ENCODE peak calls at places on chromosomes 11 and 22, in four cellular contexts. One of them, this sample, is unnamed.

GRCh38 chr11:113553235-113553634 is 78.0 kb upstream of the DRD2 start:
- DNase-seq in stomach: no peak
- DNase-seq in HFFc6: peak; percentile 78
- DNase-seq in MCF 10A: peak; percentile 81
- DNase-seq in this sample: no peak

GRCh38 chr11:12241401-12241800 is 131.0 kb downstream of the MICAL2 start:
- DNase-seq in stomach: peak; percentile 61
- DNase-seq in MCF 10A: no peak
- DNase-seq in HFFc6: no peak
- DNase-seq in this sample: no peak

GRCh38 chr11:68506908-68507307 is 46.4 kb downstream of the PPP6R3 start:
- DNase-seq in HFFc6: no peak
- DNase-seq in MCF 10A: peak; percentile 5
- DNase-seq in stomach: no peak
- DNase-seq in this sample: no peak

GRCh38 chr11:123073343-123074057 is 11.6 kb upstream of the HSPA8 start:
- DNase-seq in MCF 10A: no peak
- DNase-seq in HFFc6: no peak
- DNase-seq in stomach: no peak
- DNase-seq in this sample: no peak

GRCh38 chr22:36850016-36850415 is 10.8 kb upstream of the NCF4 start:
- DNase-seq in MCF 10A: no peak
- DNase-seq in stomach: no peak
- DNase-seq in HFFc6: no peak
- DNase-seq in this sample: no peak

GRCh38 chr11:80085563-80085962 is 644.7 kb upstream of the TENM4 start:
- DNase-seq in stomach: no peak
- DNase-seq in MCF 10A: no peak
- DNase-seq in HFFc6: no peak
- DNase-seq in this sample: no peak

GRCh38 chr11:96367357-96367756 is 22.4 kb downstream of the CCDC82 start:
- DNase-seq in MCF 10A: no peak
- DNase-seq in HFFc6: no peak
- DNase-seq in stomach: no peak
- DNase-seq in this sample: no peak

GRCh38 chr11:77209663-77210062 is 81.6 kb downstream of the MYO7A start:
- DNase-seq in MCF 10A: no peak
- DNase-seq in stomach: no peak
- DNase-seq in HFFc6: no peak
- DNase-seq in this sample: no peak

DNA sequence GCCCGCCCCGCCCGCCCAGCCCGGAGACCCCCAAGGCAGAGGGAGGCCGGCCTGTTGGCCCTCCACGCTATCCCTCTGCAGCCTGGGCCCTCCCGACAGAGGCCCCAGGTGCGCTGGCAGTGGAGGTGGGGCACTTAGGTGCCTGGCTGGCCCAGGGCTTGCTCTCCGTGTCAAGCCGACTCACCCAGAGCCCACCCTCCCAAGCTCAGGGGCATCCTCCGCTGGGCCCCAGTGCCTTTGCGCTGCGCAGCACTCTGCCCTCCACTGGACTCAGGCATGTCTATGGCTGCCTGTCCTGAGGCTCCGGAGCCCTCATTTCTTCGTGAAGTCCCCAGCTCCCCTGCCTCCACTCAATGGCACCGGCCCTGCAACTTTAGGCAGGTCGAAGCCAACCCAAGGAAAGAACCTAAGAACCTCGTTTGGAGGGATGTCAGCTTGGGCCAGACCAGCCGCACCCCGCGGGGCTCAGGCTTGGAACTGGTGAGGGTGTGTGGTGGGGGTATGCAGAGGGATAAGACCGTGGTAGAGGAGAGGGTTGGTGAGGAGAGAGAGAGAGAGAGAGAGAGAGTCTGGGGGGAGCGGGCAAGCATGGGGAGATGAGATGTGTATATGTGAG is 6.1 kb downstream of the SMIM45 start:
- DNase-seq in HFFc6: no peak
- DNase-seq in stomach: no peak
- DNase-seq in MCF 10A: no peak
- DNase-seq in this sample: no peak
- TF ChIP-seq CTCF in HFFc6: no peak
- TF ChIP-seq CTCF in stomach: peak; percentile 30
- TF ChIP-seq CTCF in MCF 10A: no peak
- TF ChIP-seq CTCF in this sample: peak; percentile 64

DNA sequence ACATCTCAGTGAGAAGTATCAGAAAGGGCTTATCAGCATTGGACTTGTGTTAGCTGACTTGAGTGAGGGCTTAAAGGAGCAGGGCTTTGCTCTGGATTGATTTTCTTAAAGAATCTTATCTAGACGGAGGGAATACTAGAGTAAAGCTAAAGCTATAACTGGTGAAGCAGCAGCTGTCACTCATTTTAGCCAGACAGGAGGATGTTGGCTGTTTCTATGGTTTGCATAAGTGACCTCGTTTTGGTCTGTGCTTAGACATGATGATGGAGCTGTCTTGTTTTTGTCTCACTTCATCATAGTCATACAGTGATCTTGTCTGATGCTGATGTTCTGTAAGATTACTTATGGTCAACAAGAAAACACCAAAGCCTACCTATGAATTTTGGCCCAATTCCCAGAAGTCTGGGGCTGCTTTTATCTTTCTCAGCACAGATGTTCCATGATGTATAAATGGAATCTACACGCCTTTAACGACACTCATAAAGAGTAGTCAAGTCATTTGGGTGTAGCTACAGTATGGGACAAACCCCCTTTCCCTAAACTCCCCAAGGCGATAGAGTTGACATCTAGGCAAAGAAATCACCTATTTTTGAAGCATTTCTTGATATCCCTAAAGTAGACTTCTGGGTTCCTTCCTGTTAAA is 77.5 kb upstream of the UCP3 start:
- DNase-seq in HFFc6: no peak
- DNase-seq in stomach: no peak
- DNase-seq in MCF 10A: no peak
- DNase-seq in this sample: no peak
- TF ChIP-seq CTCF in HFFc6: no peak
- TF ChIP-seq CTCF in stomach: no peak
- TF ChIP-seq CTCF in MCF 10A: no peak
- TF ChIP-seq CTCF in this sample: no peak

DNA sequence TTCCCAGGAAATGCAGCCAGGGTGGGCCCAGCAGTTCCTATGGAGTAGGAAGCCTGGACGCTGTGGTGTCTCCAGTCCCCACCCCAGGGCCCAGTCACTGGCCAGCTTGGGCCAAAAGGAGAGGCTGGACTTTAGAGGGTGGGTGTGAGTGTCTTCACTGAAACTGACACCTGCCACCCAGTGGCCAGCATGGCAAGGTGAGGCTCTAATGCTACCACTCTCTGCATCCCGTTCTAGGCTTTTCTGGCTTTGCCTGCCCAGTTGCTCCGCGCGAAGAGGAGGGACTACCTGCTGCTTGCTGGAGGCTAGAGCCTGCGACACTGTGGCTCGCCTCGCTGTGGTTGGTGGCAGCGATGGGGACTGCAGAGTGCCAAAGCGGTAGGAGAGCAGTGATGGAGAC is 35.4 kb downstream of the C22orf42 start:
- DNase-seq in MCF 10A: peak; percentile 17
- DNase-seq in HFFc6: no peak
- DNase-seq in stomach: no peak
- DNase-seq in this sample: no peak
- TF ChIP-seq CTCF in MCF 10A: no peak
- TF ChIP-seq CTCF in HFFc6: peak; percentile 14
- TF ChIP-seq CTCF in stomach: no peak
- TF ChIP-seq CTCF in this sample: no peak

GRCh38 chr11:57387284-57388030 is 3.0 kb downstream of the PRG2 start:
- DNase-seq in stomach: no peak
- DNase-seq in HFFc6: no peak
- DNase-seq in MCF 10A: no peak
- DNase-seq in this sample: no peak
- TF ChIP-seq CTCF in stomach: no peak
- TF ChIP-seq CTCF in HFFc6: no peak
- TF ChIP-seq CTCF in MCF 10A: no peak
- TF ChIP-seq CTCF in this sample: no peak

GRCh38 chr11:3807856-3808845 is at the start of gene PGAP2:
- DNase-seq in stomach: peak; percentile 68
- DNase-seq in MCF 10A: peak; percentile 77
- DNase-seq in HFFc6: peak; percentile 43
- DNase-seq in this sample: peak; percentile 78
- TF ChIP-seq CTCF in stomach: peak; percentile 70
- TF ChIP-seq CTCF in MCF 10A: peak; percentile 44
- TF ChIP-seq CTCF in HFFc6: peak; percentile 80
- TF ChIP-seq CTCF in this sample: peak; percentile 52

GRCh38 chr22:19494001-19494560 is 14.4 kb downstream of the CDC45 start:
- DNase-seq in HFFc6: no peak
- DNase-seq in stomach: no peak
- DNase-seq in MCF 10A: no peak
- DNase-seq in this sample: no peak

GRCh38 chr22:19494676-19495173 is 15.0 kb downstream of the CDC45 start:
- DNase-seq in stomach: no peak
- DNase-seq in HFFc6: no peak
- DNase-seq in MCF 10A: no peak
- DNase-seq in this sample: no peak

GRCh38 chr22:19496324-19496630 is 16.6 kb downstream of the CDC45 start:
- DNase-seq in stomach: no peak
- DNase-seq in HFFc6: no peak
- DNase-seq in MCF 10A: no peak
- DNase-seq in this sample: no peak

GRCh38 chr22:19497245-19497644 is 17.5 kb downstream of the CDC45 start:
- DNase-seq in MCF 10A: peak; percentile 65
- DNase-seq in HFFc6: peak; percentile 87
- DNase-seq in stomach: no peak
- DNase-seq in this sample: no peak

GRCh38 chr22:19495562-19496323 is 16.0 kb downstream of the CDC45 start:
- DNase-seq in HFFc6: peak; percentile 23
- DNase-seq in stomach: no peak
- DNase-seq in MCF 10A: peak; percentile 32
- DNase-seq in this sample: no peak
- TF ChIP-seq CTCF in HFFc6: peak; percentile 69
- TF ChIP-seq CTCF in stomach: peak; percentile 14
- TF ChIP-seq CTCF in MCF 10A: peak; percentile 15
- TF ChIP-seq CTCF in this sample: no peak

This sample was measured in glutamatergic neuron.